ENCODE peak calls at places on chromosomes 11 and 22, in nine cellular contexts. O is uterus; L is Peyer's patch; X is HepG2; W is naive thymus-derived CD4-positive, alpha-beta T cell; A is CD4-positive, alpha-beta memory T cell; E is ovary; G is colonic mucosa; B is PC-3. P is an unnamed sample. For H3K4me1 and H3K36me3, the result is how much of the 10 kb centered on the place peaks cover.

GRCh38 chr11:87463486-87464102 is 425.9 kb downstream of the TMEM135 start:
- DNase-seq in A (no peak), X (peak), B (peak), G (no peak), E (no peak), O (no peak), W (no peak), L (no peak), P (no peak)

GRCh38 chr11:114172871-114173444 is 113.4 kb downstream of the ZBTB16 start:
- DNase-seq in X (no peak), A (peak), E (no peak), G (no peak), O (no peak), L (no peak), W (peak), B (no peak), P (no peak)

GRCh38 chr11:60989108-60989650 is 17.7 kb downstream of the CD6 start:
- DNase-seq in L (peak), B (no peak), E (no peak), G (no peak), W (no peak), A (no peak), O (peak), X (no peak), P (no peak)

GRCh38 chr11:57567512-57568329 is at the start of gene UBE2L6:
- DNase-seq in B (no peak), O (peak), G (peak), L (peak), W (peak), X (no peak), E (peak), A (peak), P (peak)

GRCh38 chr11:73324665-73325035 is 16.6 kb downstream of the ARHGEF17 start:
- DNase-seq in W (no peak), G (no peak), A (no peak), L (no peak), E (no peak), O (no peak), X (no peak), B (no peak), P (no peak)

GRCh38 chr22:45462034-45462655 is 40.5 kb upstream of the FBLN1 start:
- DNase-seq in B (no peak), A (no peak), L (no peak), W (no peak), E (no peak), G (no peak), X (peak), O (peak), P (no peak)

GRCh38 chr22:46574993-46575914 is 37.8 kb upstream of the CELSR1 start:
- DNase-seq in W (no peak), B (peak), O (no peak), E (no peak), G (peak), X (peak), L (peak), A (no peak), P (peak)

GRCh38 chr11:120316880-120317688 is 8.0 kb upstream of the TLCD5 start:
- DNase-seq in L (peak), A (no peak), E (peak), X (no peak), O (peak), B (peak), W (no peak), G (peak), P (peak)

GRCh38 chr11:102924851-102925380 is 30.6 kb downstream of the MMP13 start:
- DNase-seq in A (no peak), W (no peak), E (no peak), O (no peak), L (no peak), X (no peak), G (no peak), B (peak), P (no peak)

GRCh38 chr11:108221401-108221800 is 1.0 kb downstream of the NPAT start:
- DNase-seq in B (peak), W (no peak), X (no peak), O (no peak), G (no peak), A (no peak), L (no peak), E (no peak), P (no peak)

GRCh38 chr11:102289510-102290078 is 27.7 kb upstream of the BIRC3 start:
- DNase-seq in W (no peak), G (no peak), B (no peak), X (no peak), E (no peak), O (no peak), L (no peak), A (no peak), P (no peak)

GRCh38 chr11:45450189-45450588 is 164.0 kb upstream of the SYT13 start:
- DNase-seq in O (no peak), L (no peak), E (no peak), X (no peak), W (no peak), B (no peak), A (no peak), G (no peak), P (no peak)

GRCh38 chr11:84720706-84721402 is 906.3 kb downstream of the DLG2 start:
- DNase-seq in X (no peak), W (peak), E (peak), G (peak), B (no peak), O (peak), L (no peak), A (no peak), P (peak)

GRCh38 chr22:32562396-32562795 is 87.8 kb downstream of the FBXO7 start:
- DNase-seq in A (no peak), E (no peak), G (no peak), B (no peak), L (peak), W (no peak), X (no peak), O (no peak), P (no peak)

GRCh38 chr11:14973621-14974020 is 1.5 kb upstream of the CALCA start:
- DNase-seq in B (no peak), L (no peak), O (no peak), E (no peak), W (peak), A (peak), X (no peak), G (no peak), P (peak)

GRCh38 chr11:63876616-63877015 is 37.7 kb downstream of the MARK2 start:
- DNase-seq in A (no peak), L (no peak), O (no peak), W (no peak), X (no peak), G (no peak), B (no peak), E (no peak), P (no peak)

GRCh38 chr11:63875506-63875905 is 36.6 kb downstream of the MARK2 start:
- DNase-seq in A (no peak), X (no peak), B (no peak), L (no peak), O (no peak), G (no peak), W (no peak), E (no peak), P (peak)

GRCh38 chr11:63872833-63873201 is 33.9 kb downstream of the MARK2 start:
- DNase-seq in X (no peak), G (no peak), B (no peak), E (peak), O (no peak), W (no peak), A (no peak), L (no peak), P (peak)

GRCh38 chr11:63873381-63873780 is 34.5 kb downstream of the MARK2 start:
- DNase-seq in O (no peak), L (no peak), E (no peak), A (no peak), W (no peak), B (no peak), G (no peak), X (no peak), P (no peak)

GRCh38 chr11:63874511-63874910 is 35.6 kb downstream of the MARK2 start:
- DNase-seq in X (no peak), L (no peak), G (no peak), O (no peak), E (no peak), B (no peak), W (no peak), A (no peak), P (peak)
- H3K4me1 ChIP-seq in X (under half), L (half or more), G (under half), O (under half), E (under half), B (under half), W (under half), A (half or more), P (under half)

DNA sequence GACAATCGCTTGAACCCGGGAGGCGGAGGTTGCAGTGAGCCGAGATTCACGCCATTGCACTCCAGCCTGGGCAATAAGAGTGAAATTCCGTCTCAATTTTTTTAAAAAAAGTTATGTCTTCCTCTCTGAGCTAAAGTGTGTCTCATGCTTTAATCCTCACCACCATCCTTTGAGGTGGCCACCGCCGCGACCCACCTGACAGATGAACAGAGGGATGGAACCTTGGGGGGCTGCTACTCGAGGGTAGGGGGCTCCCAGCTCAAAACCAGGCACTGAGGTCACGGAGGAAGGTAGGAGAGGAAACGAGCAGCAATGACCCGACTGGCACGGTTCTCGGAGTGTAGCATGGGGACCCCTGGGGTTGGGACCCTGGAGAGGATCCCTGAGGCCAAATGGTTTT is 10.7 kb upstream of the POLDIP3 start:
- DNase-seq in G (no peak), E (no peak), X (no peak), L (no peak), O (no peak), B (no peak), A (no peak), W (no peak), P (no peak)
- H3K36me3 ChIP-seq in G (under half), E (under half), X (under half), L (half or more), O (under half), B (under half), A (under half), W (under half), P (under half)

GRCh38 chr11:17475666-17476316 is 854 bp downstream of the ABCC8 start:
- DNase-seq in B (no peak), G (no peak), X (no peak), E (no peak), O (no peak), W (no peak), L (no peak), A (no peak), P (no peak)
- H3K4me3 ChIP-seq in B (no peak), G (no peak), X (peak), E (no peak), O (no peak), W (no peak), L (peak), A (no peak), P (no peak)

GRCh38 chr22:36423461-36424404 is 36.0 kb upstream of the MYH9 start:
- DNase-seq in B (no peak), X (no peak), A (no peak), O (no peak), G (no peak), W (no peak), E (no peak), L (no peak), P (no peak)
- H3K4me1 ChIP-seq in B (under half), X (half or more), A (under half), O (under half), G (under half), W (under half), E (under half), L (half or more), P (under half)

P was measured in mucosa of descending colon.